ENCODE peak calls at places on chromosome 18, in nine cellular contexts. E is upper lobe of left lung; T is astrocyte of the cerebellum; U is choroid plexus epithelial cell; B is CD8-positive, alpha-beta T cell; W is neural progenitor cell; Q is astrocyte; J is astrocyte of the spinal cord; C is mucosa of descending colon. G is an unnamed sample.

GRCh38 chr18:63069496-63069895 is 250.1 kb downstream of the BCL2 start:
- DNase-seq in T (no peak), U (no peak), B (no peak), Q (no peak), E (no peak), J (no peak), W (no peak), C (no peak), G (no peak)

GRCh38 chr18:12376034-12376717 is 851 bp downstream of the AFG3L2 start:
- DNase-seq in Q (no peak), B (no peak), C (peak; percentile 54), U (peak; percentile 28), W (peak; percentile 33), J (no peak), T (no peak), E (peak; percentile 54), G (peak; percentile 29)

GRCh38 chr18:73881396-73881795 is 266.2 kb downstream of the FBXO15 start:
- DNase-seq in J (no peak), C (no peak), U (peak; percentile 38), T (no peak), E (no peak), B (no peak), Q (peak; percentile 36), W (no peak), G (no peak)

GRCh38 chr18:43587538-43588153 is 310.4 kb upstream of the SYT4 start:
- DNase-seq in E (no peak), B (no peak), C (no peak), Q (peak; percentile 14), W (peak; percentile 37), J (peak; percentile 46), U (peak; percentile 76), T (peak; percentile 35), G (peak; percentile 54)

GRCh38 chr18:74281011-74281638 is 10.6 kb downstream of the CYB5A start:
- DNase-seq in U (no peak), C (no peak), Q (no peak), T (no peak), E (no peak), W (peak; percentile 57), J (no peak), B (no peak), G (no peak)

GRCh38 chr18:43705850-43706249 is 428.6 kb upstream of the SYT4 start:
- DNase-seq in W (peak; percentile 41), B (no peak), T (no peak), J (no peak), C (no peak), U (no peak), Q (no peak), E (no peak), G (no peak)

GRCh38 chr18:8536922-8537321 is 72.3 kb upstream of the RAB12 start:
- DNase-seq in Q (no peak), C (no peak), J (no peak), B (no peak), T (no peak), E (peak; percentile 38), U (no peak), W (no peak), G (no peak)

GRCh38 chr18:25229080-25229479 is 122.9 kb downstream of the ZNF521 start:
- DNase-seq in Q (peak; percentile 68), E (no peak), J (peak; percentile 67), T (peak; percentile 66), C (no peak), U (peak; percentile 49), W (no peak), B (no peak), G (no peak)

GRCh38 chr18:69943021-69943420 is 4.7 kb downstream of the CD226 start:
- DNase-seq in E (no peak), T (no peak), C (no peak), B (no peak), J (no peak), Q (no peak), W (no peak), U (peak; percentile 22), G (no peak)
- TF ChIP-seq CTCF in E (no peak), T (no peak), C (no peak), B (peak; percentile 15), J (peak; percentile 19), Q (no peak), W (peak; percentile 17), U (peak; percentile 61), G (no peak)

GRCh38 chr18:26356045-26356785 is 130.0 kb downstream of the TAF4B start:
- DNase-seq in E (no peak), Q (no peak), U (no peak), J (no peak), C (no peak), B (no peak), W (no peak), T (no peak), G (no peak)
- H3K4me3 ChIP-seq in E (no peak overlapping the region), Q (no peak overlapping the region), U (no peak overlapping the region), J (no peak overlapping the region), C (no peak overlapping the region), B (no peak overlapping the region), W (no peak overlapping the region), T (no peak overlapping the region), G (no peak overlapping the region)

GRCh38 chr18:48142353-48142752 is 211.9 kb upstream of the SMAD2 start:
- DNase-seq in Q (no peak), W (no peak), B (no peak), J (no peak), U (no peak), T (no peak), C (peak; percentile 44), E (peak; percentile 40), G (no peak)
- TF ChIP-seq CTCF in Q (no peak), W (no peak), B (no peak), J (no peak), U (no peak), T (no peak), C (no peak), E (no peak), G (no peak)

GRCh38 chr18:28736223-28736622 is 559.3 kb upstream of the CDH2 start:
- DNase-seq in J (no peak), U (peak; percentile 10), Q (no peak), W (no peak), B (no peak), E (no peak), T (no peak), C (no peak), G (no peak)

GRCh38 chr18:28736951-28737350 is 560.0 kb upstream of the CDH2 start:
- DNase-seq in T (no peak), Q (no peak), U (no peak), J (no peak), W (no peak), C (no peak), E (no peak), B (no peak), G (peak; percentile 73)

GRCh38 chr18:28735731-28736130 is 558.8 kb upstream of the CDH2 start:
- DNase-seq in J (peak; percentile 88), U (peak; percentile 74), W (no peak), E (no peak), C (no peak), B (no peak), T (peak; percentile 67), Q (peak; percentile 98), G (peak; percentile 86)

DNA sequence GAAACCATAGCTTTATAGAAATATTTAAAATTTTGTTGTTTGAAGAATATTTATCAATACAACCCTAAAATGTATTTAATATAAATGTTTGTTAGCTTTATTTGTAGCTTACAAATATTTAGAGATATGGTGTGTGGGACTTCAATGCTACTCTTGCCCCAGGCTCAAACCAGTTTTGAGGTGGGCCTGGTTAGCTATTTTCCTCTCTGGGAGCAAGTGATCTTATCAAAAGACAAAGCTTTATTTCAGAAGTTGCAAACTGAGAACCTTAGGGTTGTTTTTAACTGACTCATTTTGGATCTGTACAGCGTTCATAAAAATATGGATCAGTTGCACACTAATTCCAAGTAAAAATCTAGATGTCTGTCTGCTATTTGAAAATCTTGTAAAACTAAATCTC is 563.6 kb upstream of the CDH2 start:
- DNase-seq in C (no peak), T (no peak), E (no peak), B (no peak), U (no peak), W (no peak), Q (no peak), J (no peak), G (no peak)
- H3K4me3 ChIP-seq in C (no peak overlapping the region), T (no peak overlapping the region), E (no peak overlapping the region), B (no peak overlapping the region), U (no peak overlapping the region), W (no peak overlapping the region), Q (no peak overlapping the region), J (no peak overlapping the region), G (no peak overlapping the region)